ENCODE peak calls at places on chromosomes 16 and 17, in nine cellular contexts. E, L, H, W, V, M, G, Z and J are unnamed samples.

GRCh38 chr17:56798916-56799315 is 34.8 kb downstream of the C17orf67 start:
- DNase-seq in E (no peak), H (no peak), L (no peak), G (no peak), V (no peak), W (no peak), Z (no peak), M (no peak), J (no peak)

GRCh38 chr17:83183150-83183820 is 103.9 kb downstream of the METRNL start:
- DNase-seq in M (no peak), E (no peak), L (no peak), H (no peak), W (peak), G (no peak), V (no peak), Z (no peak), J (no peak)

GRCh38 chr17:76532072-76532651 is 5.3 kb downstream of the CYGB start:
- DNase-seq in V (no peak), H (no peak), Z (peak), M (peak), E (peak), G (peak), L (no peak), W (no peak), J (no peak)

GRCh38 chr16:1458336-1458976 is 14.1 kb upstream of the CCDC154 start:
- DNase-seq in Z (no peak), V (no peak), G (no peak), H (no peak), L (no peak), M (peak), W (no peak), E (no peak), J (no peak)

GRCh38 chr17:67116045-67116575 is 71.8 kb downstream of the CACNG1 start:
- DNase-seq in M (no peak), V (no peak), W (no peak), G (no peak), H (no peak), L (no peak), E (no peak), Z (no peak), J (no peak)

GRCh38 chr17:7587420-7587786 is 2.5 kb downstream of the SOX15 start:
- DNase-seq in Z (peak), H (no peak), G (no peak), W (no peak), E (no peak), V (no peak), M (peak), L (no peak), J (peak)

GRCh38 chr16:85554114-85554790 is 58.9 kb upstream of the GSE1 start:
- DNase-seq in V (peak), H (no peak), E (peak), G (peak), Z (peak), L (peak), M (peak), W (peak), J (no peak)

GRCh38 chr17:42227849-42228696 is 33.8 kb upstream of the GHDC start:
- DNase-seq in G (no peak), E (no peak), Z (peak), M (peak), H (no peak), L (no peak), W (no peak), V (no peak), J (no peak)

GRCh38 chr17:41523787-41524186 is 4.3 kb downstream of the KRT19 start:
- DNase-seq in L (no peak), E (no peak), G (peak), M (no peak), W (no peak), H (no peak), V (no peak), Z (no peak), J (no peak)

GRCh38 chr16:265002-265529 is 10.7 kb downstream of the RGS11 start:
- DNase-seq in Z (no peak), L (no peak), V (no peak), W (no peak), H (no peak), M (no peak), G (no peak), E (no peak), J (no peak)

GRCh38 chr16:49116873-49117272 is 164.8 kb downstream of the CBLN1 start:
- DNase-seq in H (no peak), M (no peak), G (no peak), V (no peak), Z (no peak), W (no peak), E (no peak), L (no peak), J (no peak)

GRCh38 chr16:49108611-49109010 is 173.0 kb downstream of the CBLN1 start:
- DNase-seq in L (no peak), G (no peak), M (no peak), H (no peak), E (no peak), Z (no peak), W (no peak), V (no peak), J (no peak)

GRCh38 chr16:49112754-49113153 is 168.9 kb downstream of the CBLN1 start:
- DNase-seq in W (no peak), M (no peak), G (no peak), H (no peak), E (no peak), V (no peak), Z (no peak), L (no peak), J (no peak)

GRCh38 chr16:49115956-49116355 is 165.7 kb downstream of the CBLN1 start:
- DNase-seq in G (no peak), M (no peak), E (no peak), V (no peak), H (no peak), W (no peak), Z (no peak), L (no peak), J (no peak)

GRCh38 chr16:49111351-49111750 is 170.3 kb downstream of the CBLN1 start:
- DNase-seq in G (no peak), Z (no peak), H (no peak), L (no peak), W (no peak), V (no peak), E (no peak), M (no peak), J (no peak)
- H3K4me3 ChIP-seq in G (no peak), Z (no peak), H (no peak), L (no peak), W (no peak), V (no peak), E (no peak), M (no peak), J (no peak)

DNA sequence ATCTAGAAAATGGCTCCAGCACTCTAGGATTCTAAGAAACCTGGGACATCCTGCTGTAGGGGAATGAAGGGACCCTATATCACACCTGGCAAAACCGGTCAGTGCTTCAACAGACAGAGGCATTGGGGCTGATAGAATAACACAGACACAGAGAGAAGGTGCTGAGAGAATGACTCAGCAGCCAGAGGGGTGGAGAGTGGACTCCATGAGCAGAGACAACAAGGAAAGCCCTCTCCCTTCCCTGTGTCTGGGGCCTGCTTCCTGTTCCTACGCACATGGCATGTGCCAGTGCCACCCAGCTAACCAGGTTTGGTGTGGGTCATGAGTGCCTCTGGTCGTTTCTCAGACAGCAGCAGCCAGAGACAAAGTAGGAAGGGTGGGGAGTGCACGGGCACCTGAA is 140.3 kb downstream of the CCT6B start:
- DNase-seq in G (peak), L (no peak), W (no peak), E (no peak), M (no peak), Z (no peak), H (no peak), V (no peak), J (no peak)
- H3K4me3 ChIP-seq in G (no peak), L (no peak), W (no peak), E (no peak), M (no peak), Z (no peak), H (no peak), V (no peak), J (no peak)

GRCh38 chr17:4583796-4584124 is 569 bp upstream of the SMTNL2 start:
- DNase-seq in W (no peak), V (peak), Z (no peak), L (no peak), H (no peak), E (peak), M (no peak), G (no peak), J (no peak)
- H3K4me3 ChIP-seq in W (no peak), V (peak), Z (no peak), L (no peak), H (peak), E (no peak), M (no peak), G (no peak), J (no peak)

DNA sequence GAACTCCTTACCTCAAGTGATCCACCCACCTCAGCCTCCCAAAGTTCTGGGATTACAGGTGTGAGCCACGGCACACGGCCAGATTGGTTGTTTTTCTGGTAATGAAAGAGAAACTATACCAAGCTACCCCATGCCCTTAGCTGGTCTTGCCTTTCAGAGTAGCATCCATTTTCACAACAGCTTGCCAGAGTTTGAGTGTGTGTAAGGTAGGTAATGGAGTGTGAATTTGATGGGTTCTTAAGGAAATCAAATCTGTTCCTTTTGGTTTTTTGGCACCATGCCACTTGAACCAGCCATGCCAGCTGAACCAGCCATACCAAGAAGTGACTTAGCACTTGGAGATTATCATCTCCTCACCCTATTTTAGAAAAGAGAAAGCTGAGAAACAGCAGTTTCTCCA is 5.1 kb downstream of the CALCOCO2 start:
- DNase-seq in E (no peak), H (no peak), W (no peak), G (no peak), M (no peak), V (no peak), L (no peak), Z (no peak), J (no peak)
- H3K4me3 ChIP-seq in E (no peak), H (no peak), W (no peak), G (no peak), M (no peak), V (no peak), L (no peak), Z (no peak), J (no peak)

GRCh38 chr16:17939723-17940122 is 396.8 kb downstream of the NPIPA8 start:
- DNase-seq in L (no peak), H (no peak), E (no peak), M (no peak), W (no peak), Z (no peak), G (no peak), V (no peak), J (no peak)
- H3K4me3 ChIP-seq in L (no peak), H (no peak), E (no peak), M (no peak), W (no peak), Z (no peak), G (no peak), V (no peak), J (no peak)